ENCODE peak calls at places on chromosomes 13 and 19, in nine cellular contexts. One of them, this sample, is unnamed.
A peak's percentile ranks its signal among the peaks of the same experiment; 100 is the strongest.

GRCh38 chr19:16896098-16896912 is 7.5 kb downstream of the F2RL3 start:
- DNase-seq in RPMI7951: no peak
- DNase-seq in H54: no peak
- DNase-seq in LHCN-M2: no peak
- DNase-seq in stimulated activated CD8-positive, alpha-beta memory T cell treated with anti-CD3 and anti-CD28 coated beads, Interleukin-7, amount 100 ng/mL, for 1 hour: no peak
- DNase-seq in Right ventricle myocardium inferior: no peak
- DNase-seq in left kidney: peak; percentile 48
- DNase-seq in cardiac muscle cell: peak; percentile 57
- DNase-seq in NCI-H1930: no peak
- DNase-seq in this sample: no peak

GRCh38 chr13:100363351-100363750 is 225.2 kb downstream of the GGACT start:
- DNase-seq in RPMI7951: peak; percentile 17
- DNase-seq in H54: peak; percentile 18
- DNase-seq in LHCN-M2: peak; percentile 56
- DNase-seq in stimulated activated CD8-positive, alpha-beta memory T cell treated with anti-CD3 and anti-CD28 coated beads, Interleukin-7, amount 100 ng/mL, for 1 hour: no peak
- DNase-seq in Right ventricle myocardium inferior: no peak
- DNase-seq in left kidney: peak; percentile 32
- DNase-seq in cardiac muscle cell: no peak
- DNase-seq in NCI-H1930: peak; percentile 61
- DNase-seq in this sample: no peak

GRCh38 chr19:42552086-42553065 is 24.1 kb upstream of the CEACAM1 start:
- DNase-seq in RPMI7951: no peak
- DNase-seq in H54: no peak
- DNase-seq in LHCN-M2: no peak
- DNase-seq in stimulated activated CD8-positive, alpha-beta memory T cell treated with anti-CD3 and anti-CD28 coated beads, Interleukin-7, amount 100 ng/mL, for 1 hour: no peak
- DNase-seq in Right ventricle myocardium inferior: no peak
- DNase-seq in left kidney: no peak
- DNase-seq in cardiac muscle cell: no peak
- DNase-seq in NCI-H1930: no peak
- DNase-seq in this sample: no peak

GRCh38 chr19:10586396-10586795 is 716 bp downstream of the AP1M2 start:
- DNase-seq in RPMI7951: no peak
- DNase-seq in H54: no peak
- DNase-seq in LHCN-M2: no peak
- DNase-seq in stimulated activated CD8-positive, alpha-beta memory T cell treated with anti-CD3 and anti-CD28 coated beads, Interleukin-7, amount 100 ng/mL, for 1 hour: no peak
- DNase-seq in Right ventricle myocardium inferior: no peak
- DNase-seq in left kidney: no peak
- DNase-seq in cardiac muscle cell: no peak
- DNase-seq in NCI-H1930: no peak
- DNase-seq in this sample: no peak

GRCh38 chr13:107770541-107770940 is 444.8 kb downstream of the LIG4 start:
- DNase-seq in RPMI7951: no peak
- DNase-seq in H54: no peak
- DNase-seq in LHCN-M2: no peak
- DNase-seq in stimulated activated CD8-positive, alpha-beta memory T cell treated with anti-CD3 and anti-CD28 coated beads, Interleukin-7, amount 100 ng/mL, for 1 hour: no peak
- DNase-seq in Right ventricle myocardium inferior: no peak
- DNase-seq in left kidney: no peak
- DNase-seq in cardiac muscle cell: no peak
- DNase-seq in NCI-H1930: no peak
- DNase-seq in this sample: no peak

GRCh38 chr13:33649212-33649917 is 168.6 kb upstream of the RFC3 start:
- DNase-seq in RPMI7951: no peak
- DNase-seq in H54: no peak
- DNase-seq in LHCN-M2: peak; percentile 58
- DNase-seq in stimulated activated CD8-positive, alpha-beta memory T cell treated with anti-CD3 and anti-CD28 coated beads, Interleukin-7, amount 100 ng/mL, for 1 hour: no peak
- DNase-seq in Right ventricle myocardium inferior: no peak
- DNase-seq in left kidney: peak; percentile 12
- DNase-seq in cardiac muscle cell: no peak
- DNase-seq in NCI-H1930: no peak
- DNase-seq in this sample: no peak

GRCh38 chr19:38606131-38606530 is 11.6 kb downstream of the MAP4K1 start:
- DNase-seq in RPMI7951: no peak
- DNase-seq in H54: no peak
- DNase-seq in LHCN-M2: no peak
- DNase-seq in stimulated activated CD8-positive, alpha-beta memory T cell treated with anti-CD3 and anti-CD28 coated beads, Interleukin-7, amount 100 ng/mL, for 1 hour: no peak
- DNase-seq in Right ventricle myocardium inferior: no peak
- DNase-seq in left kidney: no peak
- DNase-seq in cardiac muscle cell: no peak
- DNase-seq in NCI-H1930: no peak
- DNase-seq in this sample: no peak

GRCh38 chr13:103941506-103942148 is 875.4 kb upstream of the SLC10A2 start:
- DNase-seq in RPMI7951: no peak
- DNase-seq in H54: no peak
- DNase-seq in LHCN-M2: no peak
- DNase-seq in stimulated activated CD8-positive, alpha-beta memory T cell treated with anti-CD3 and anti-CD28 coated beads, Interleukin-7, amount 100 ng/mL, for 1 hour: no peak
- DNase-seq in Right ventricle myocardium inferior: no peak
- DNase-seq in left kidney: peak; percentile 41
- DNase-seq in cardiac muscle cell: no peak
- DNase-seq in NCI-H1930: no peak
- DNase-seq in this sample: no peak

GRCh38 chr19:14519860-14520407 is 1.7 kb upstream of the DNAJB1 start:
- DNase-seq in RPMI7951: peak; percentile 98
- DNase-seq in H54: peak; percentile 83
- DNase-seq in LHCN-M2: peak; percentile 97
- DNase-seq in stimulated activated CD8-positive, alpha-beta memory T cell treated with anti-CD3 and anti-CD28 coated beads, Interleukin-7, amount 100 ng/mL, for 1 hour: no peak
- DNase-seq in Right ventricle myocardium inferior: no peak
- DNase-seq in left kidney: no peak
- DNase-seq in cardiac muscle cell: no peak
- DNase-seq in NCI-H1930: no peak
- DNase-seq in this sample: no peak

GRCh38 chr19:13999085-13999484 is 7.0 kb downstream of the RFX1 start:
- DNase-seq in RPMI7951: no peak
- DNase-seq in H54: no peak
- DNase-seq in LHCN-M2: no peak
- DNase-seq in stimulated activated CD8-positive, alpha-beta memory T cell treated with anti-CD3 and anti-CD28 coated beads, Interleukin-7, amount 100 ng/mL, for 1 hour: no peak
- DNase-seq in Right ventricle myocardium inferior: no peak
- DNase-seq in left kidney: no peak
- DNase-seq in cardiac muscle cell: no peak
- DNase-seq in NCI-H1930: no peak
- DNase-seq in this sample: no peak

GRCh38 chr13:90201676-90202425 is 1145.6 kb upstream of the MIR17HG start:
- DNase-seq in RPMI7951: no peak
- DNase-seq in H54: no peak
- DNase-seq in LHCN-M2: no peak
- DNase-seq in stimulated activated CD8-positive, alpha-beta memory T cell treated with anti-CD3 and anti-CD28 coated beads, Interleukin-7, amount 100 ng/mL, for 1 hour: no peak
- DNase-seq in Right ventricle myocardium inferior: no peak
- DNase-seq in left kidney: no peak
- DNase-seq in cardiac muscle cell: peak; percentile 59
- DNase-seq in NCI-H1930: no peak
- DNase-seq in this sample: no peak

GRCh38 chr13:33109801-33110200 is 93.6 kb downstream of the KL start:
- DNase-seq in RPMI7951: no peak
- DNase-seq in H54: no peak
- DNase-seq in LHCN-M2: no peak
- DNase-seq in stimulated activated CD8-positive, alpha-beta memory T cell treated with anti-CD3 and anti-CD28 coated beads, Interleukin-7, amount 100 ng/mL, for 1 hour: no peak
- DNase-seq in Right ventricle myocardium inferior: no peak
- DNase-seq in left kidney: no peak
- DNase-seq in cardiac muscle cell: no peak
- DNase-seq in NCI-H1930: no peak
- DNase-seq in this sample: no peak

GRCh38 chr13:52845334-52845761 is 3.1 kb downstream of the PCDH8 start:
- DNase-seq in RPMI7951: no peak
- DNase-seq in H54: no peak
- DNase-seq in LHCN-M2: no peak
- DNase-seq in stimulated activated CD8-positive, alpha-beta memory T cell treated with anti-CD3 and anti-CD28 coated beads, Interleukin-7, amount 100 ng/mL, for 1 hour: no peak
- DNase-seq in Right ventricle myocardium inferior: no peak
- DNase-seq in left kidney: peak; percentile 70
- DNase-seq in cardiac muscle cell: peak; percentile 47
- DNase-seq in NCI-H1930: no peak
- DNase-seq in this sample: no peak

GRCh38 chr19:7004313-7004931 is 16.8 kb downstream of the MBD3L2B start:
- DNase-seq in RPMI7951: peak; percentile 34
- DNase-seq in H54: no peak
- DNase-seq in LHCN-M2: peak; percentile 21
- DNase-seq in stimulated activated CD8-positive, alpha-beta memory T cell treated with anti-CD3 and anti-CD28 coated beads, Interleukin-7, amount 100 ng/mL, for 1 hour: no peak
- DNase-seq in Right ventricle myocardium inferior: no peak
- DNase-seq in left kidney: peak; percentile 69
- DNase-seq in cardiac muscle cell: peak; percentile 1
- DNase-seq in NCI-H1930: peak; percentile 24
- DNase-seq in this sample: peak; percentile 22

GRCh38 chr19:1136201-1136600 is 32.4 kb downstream of the GPX4 start:
- DNase-seq in RPMI7951: no peak
- DNase-seq in H54: no peak
- DNase-seq in LHCN-M2: no peak
- DNase-seq in stimulated activated CD8-positive, alpha-beta memory T cell treated with anti-CD3 and anti-CD28 coated beads, Interleukin-7, amount 100 ng/mL, for 1 hour: no peak
- DNase-seq in Right ventricle myocardium inferior: no peak
- DNase-seq in left kidney: no peak
- DNase-seq in cardiac muscle cell: no peak
- DNase-seq in NCI-H1930: no peak
- DNase-seq in this sample: no peak

GRCh38 chr13:102548811-102549210 is 48.0 kb upstream of the TPP2 start:
- DNase-seq in RPMI7951: no peak
- DNase-seq in H54: no peak
- DNase-seq in LHCN-M2: no peak
- DNase-seq in stimulated activated CD8-positive, alpha-beta memory T cell treated with anti-CD3 and anti-CD28 coated beads, Interleukin-7, amount 100 ng/mL, for 1 hour: no peak
- DNase-seq in Right ventricle myocardium inferior: no peak
- DNase-seq in left kidney: no peak
- DNase-seq in cardiac muscle cell: no peak
- DNase-seq in NCI-H1930: no peak
- DNase-seq in this sample: no peak

GRCh38 chr19:50481351-50482149 is 4.9 kb upstream of the GARIN5A start:
- DNase-seq in RPMI7951: no peak
- DNase-seq in H54: no peak
- DNase-seq in LHCN-M2: no peak
- DNase-seq in stimulated activated CD8-positive, alpha-beta memory T cell treated with anti-CD3 and anti-CD28 coated beads, Interleukin-7, amount 100 ng/mL, for 1 hour: no peak
- DNase-seq in Right ventricle myocardium inferior: peak; percentile 56
- DNase-seq in left kidney: no peak
- DNase-seq in cardiac muscle cell: no peak
- DNase-seq in NCI-H1930: no peak
- DNase-seq in this sample: no peak

GRCh38 chr19:48565090-48565489 is 13.1 kb downstream of the SULT2B1 start:
- DNase-seq in RPMI7951: peak; percentile 74
- DNase-seq in H54: no peak
- DNase-seq in LHCN-M2: peak; percentile 53
- DNase-seq in stimulated activated CD8-positive, alpha-beta memory T cell treated with anti-CD3 and anti-CD28 coated beads, Interleukin-7, amount 100 ng/mL, for 1 hour: no peak
- DNase-seq in Right ventricle myocardium inferior: no peak
- DNase-seq in left kidney: no peak
- DNase-seq in cardiac muscle cell: no peak
- DNase-seq in NCI-H1930: no peak
- DNase-seq in this sample: no peak

GRCh38 chr19:18999896-19000620 is 33.3 kb downstream of the SUGP2 start:
- DNase-seq in RPMI7951: no peak
- DNase-seq in H54: no peak
- DNase-seq in LHCN-M2: no peak
- DNase-seq in stimulated activated CD8-positive, alpha-beta memory T cell treated with anti-CD3 and anti-CD28 coated beads, Interleukin-7, amount 100 ng/mL, for 1 hour: no peak
- DNase-seq in Right ventricle myocardium inferior: no peak
- DNase-seq in left kidney: peak; percentile 25
- DNase-seq in cardiac muscle cell: no peak
- DNase-seq in NCI-H1930: no peak
- DNase-seq in this sample: no peak

GRCh38 chr19:56537442-56537841 is 1.3 kb upstream of the ZFP28 start:
- DNase-seq in RPMI7951: no peak
- DNase-seq in H54: no peak
- DNase-seq in LHCN-M2: no peak
- DNase-seq in stimulated activated CD8-positive, alpha-beta memory T cell treated with anti-CD3 and anti-CD28 coated beads, Interleukin-7, amount 100 ng/mL, for 1 hour: no peak
- DNase-seq in Right ventricle myocardium inferior: no peak
- DNase-seq in left kidney: no peak
- DNase-seq in cardiac muscle cell: no peak
- DNase-seq in NCI-H1930: no peak
- DNase-seq in this sample: no peak

GRCh38 chr13:76016799-76017198 is 380.7 kb downstream of the LMO7 start:
- DNase-seq in RPMI7951: peak; percentile 20
- DNase-seq in H54: peak; percentile 4
- DNase-seq in LHCN-M2: peak; percentile 62
- DNase-seq in stimulated activated CD8-positive, alpha-beta memory T cell treated with anti-CD3 and anti-CD28 coated beads, Interleukin-7, amount 100 ng/mL, for 1 hour: no peak
- DNase-seq in Right ventricle myocardium inferior: no peak
- DNase-seq in left kidney: no peak
- DNase-seq in cardiac muscle cell: no peak
- DNase-seq in NCI-H1930: peak; percentile 26
- DNase-seq in this sample: no peak

GRCh38 chr19:13997637-13997962 is 8.5 kb downstream of the RFX1 start:
- DNase-seq in RPMI7951: no peak
- DNase-seq in H54: peak; percentile 3
- DNase-seq in LHCN-M2: no peak
- DNase-seq in stimulated activated CD8-positive, alpha-beta memory T cell treated with anti-CD3 and anti-CD28 coated beads, Interleukin-7, amount 100 ng/mL, for 1 hour: no peak
- DNase-seq in Right ventricle myocardium inferior: peak; percentile 32
- DNase-seq in left kidney: no peak
- DNase-seq in cardiac muscle cell: no peak
- DNase-seq in NCI-H1930: no peak
- DNase-seq in this sample: no peak

GRCh38 chr19:50826492-50827240 is 3.1 kb upstream of the KLK1 start:
- DNase-seq in RPMI7951: no peak
- DNase-seq in H54: no peak
- DNase-seq in LHCN-M2: no peak
- DNase-seq in stimulated activated CD8-positive, alpha-beta memory T cell treated with anti-CD3 and anti-CD28 coated beads, Interleukin-7, amount 100 ng/mL, for 1 hour: no peak
- DNase-seq in Right ventricle myocardium inferior: no peak
- DNase-seq in left kidney: no peak
- DNase-seq in cardiac muscle cell: no peak
- DNase-seq in NCI-H1930: no peak
- DNase-seq in this sample: no peak

GRCh38 chr13:20160346-20161274 is at the start of gene GJA3:
- DNase-seq in RPMI7951: peak; percentile 48
- DNase-seq in H54: no peak
- DNase-seq in LHCN-M2: peak; percentile 17
- DNase-seq in stimulated activated CD8-positive, alpha-beta memory T cell treated with anti-CD3 and anti-CD28 coated beads, Interleukin-7, amount 100 ng/mL, for 1 hour: peak; percentile 39
- DNase-seq in Right ventricle myocardium inferior: peak; percentile 76
- DNase-seq in left kidney: peak; percentile 72
- DNase-seq in cardiac muscle cell: peak; percentile 86
- DNase-seq in NCI-H1930: peak; percentile 51
- DNase-seq in this sample: no peak